ENCODE peak calls at places on chromosomes 7 and 10, in four cellular contexts. Q is AG04450, J is dorsolateral prefrontal cortex, W is gastrocnemius medialis. E is an unnamed sample.

GRCh38 chr10:89217057-89217990 is 10.2 kb upstream of the CH25H start:
- DNase-seq in Q (peak), J (no peak), W (peak), E (no peak)

GRCh38 chr10:84201244-84201606 is 6.9 kb downstream of the CDHR1 start:
- DNase-seq in Q (no peak), J (no peak), W (no peak), E (no peak)

GRCh38 chr7:94182066-94182465 is 177.9 kb upstream of the BET1 start:
- DNase-seq in Q (peak), J (no peak), W (no peak), E (no peak)

GRCh38 chr7:64888561-64888900 is 14.5 kb upstream of the ZNF273 start:
- DNase-seq in Q (no peak), J (no peak), W (no peak), E (no peak)

GRCh38 chr7:91357929-91358328 is 93.7 kb downstream of the FZD1 start:
- DNase-seq in Q (no peak), J (no peak), W (no peak), E (no peak)

GRCh38 chr10:31808258-31809218 is 120.1 kb downstream of the ARHGAP12 start:
- DNase-seq in Q (peak), J (no peak), W (peak), E (no peak)

GRCh38 chr10:58651040-58651439 is 138.4 kb downstream of the BICC1 start:
- DNase-seq in Q (no peak), J (no peak), W (no peak), E (no peak)

GRCh38 chr7:28550580-28551205 is 138.4 kb downstream of the CREB5 start:
- DNase-seq in Q (no peak), J (no peak), W (no peak), E (no peak)

GRCh38 chr7:128304212-128304611 is 39.5 kb downstream of the RBM28 start:
- DNase-seq in Q (no peak), J (no peak), W (no peak), E (no peak)

GRCh38 chr7:90736316-90736715 is 140.2 kb downstream of the CDK14 start:
- DNase-seq in Q (no peak), J (no peak), W (no peak), E (no peak)

GRCh38 chr7:118583651-118584050 is 359.1 kb downstream of the ANKRD7 start:
- DNase-seq in Q (no peak), J (no peak), W (no peak), E (no peak)

GRCh38 chr10:97015199-97015693 is 170.5 kb downstream of the SLIT1 start:
- DNase-seq in Q (no peak), J (no peak), W (no peak), E (no peak)

GRCh38 chr7:30863694-30864011 is 48.0 kb upstream of the AQP1 start:
- DNase-seq in Q (peak), J (no peak), W (no peak), E (no peak)

GRCh38 chr10:26503911-26504310 is 65.8 kb downstream of the APBB1IP start:
- DNase-seq in Q (no peak), J (no peak), W (no peak), E (no peak)

GRCh38 chr10:26044123-26044749 is 110.2 kb downstream of the MYO3A start:
- DNase-seq in Q (no peak), J (no peak), W (no peak), E (no peak)

GRCh38 chr7:33463131-33463530 is 333.8 kb downstream of the BBS9 start:
- DNase-seq in Q (no peak), J (no peak), W (no peak), E (no peak)

GRCh38 chr7:19069842-19070241 is 47.6 kb downstream of the TWIST1 start:
- DNase-seq in Q (no peak), J (no peak), W (no peak), E (no peak)

GRCh38 chr7:142581341-142581740 is 167.9 kb upstream of the PRSS1 start:
- DNase-seq in Q (no peak), J (no peak), W (no peak), E (no peak)

GRCh38 chr10:126013489-126014281 is 117.3 kb downstream of the FANK1 start:
- DNase-seq in Q (peak), J (no peak), W (no peak), E (no peak)

GRCh38 chr7:44622342-44623151 is 16.1 kb downstream of the OGDH start:
- DNase-seq in Q (no peak), J (no peak), W (no peak), E (no peak)

GRCh38 chr10:35792301-35792700 is 150.2 kb upstream of the FZD8 start:
- DNase-seq in Q (no peak), J (no peak), W (no peak), E (no peak)

GRCh38 chr10:126454045-126454751 is 65.9 kb upstream of the ADAM12 start:
- DNase-seq in Q (no peak), J (no peak), W (no peak), E (no peak)

GRCh38 chr10:112287844-112288243 is 4.6 kb downstream of the TECTB start:
- DNase-seq in Q (no peak), J (no peak), W (no peak), E (no peak)

GRCh38 chr10:12062754-12063482 is 5.8 kb upstream of the DHTKD1 start:
- DNase-seq in Q (no peak), J (no peak), W (no peak), E (no peak)

GRCh38 chr7:27150568-27151340 is 1.6 kb downstream of the HOXA3 start:
- DNase-seq in Q (no peak), J (peak), W (peak), E (no peak)

GRCh38 chr7:83921798-83922607 is 272.6 kb downstream of the SEMA3A start:
- DNase-seq in Q (no peak), J (no peak), W (no peak), E (no peak)

GRCh38 chr10:23095966-23096813 is 811 bp downstream of the MSRB2 start:
- DNase-seq in Q (no peak), J (no peak), W (peak), E (peak)

GRCh38 chr7:68730194-68730593 is 868.1 kb upstream of the AUTS2 start:
- DNase-seq in Q (no peak), J (no peak), W (no peak), E (no peak)

GRCh38 chr10:118911361-118911760 is 118.2 kb upstream of the NANOS1 start:
- DNase-seq in Q (no peak), J (no peak), W (no peak), E (no peak)

GRCh38 chr10:70940834-70941568 is 52.6 kb upstream of the PCBD1 start:
- DNase-seq in Q (no peak), J (no peak), W (peak), E (no peak)

GRCh38 chr7:30365626-30366025 is 81.2 kb downstream of the ZNRF2 start:
- DNase-seq in Q (no peak), J (no peak), W (no peak), E (no peak)

GRCh38 chr10:117266812-117267211 is 25.9 kb downstream of the SLC18A2 start:
- DNase-seq in Q (no peak), J (no peak), W (no peak), E (no peak)

GRCh38 chr7:64881461-64882287 is 21.4 kb upstream of the ZNF273 start:
- DNase-seq in Q (no peak), J (no peak), W (no peak), E (no peak)

DNA sequence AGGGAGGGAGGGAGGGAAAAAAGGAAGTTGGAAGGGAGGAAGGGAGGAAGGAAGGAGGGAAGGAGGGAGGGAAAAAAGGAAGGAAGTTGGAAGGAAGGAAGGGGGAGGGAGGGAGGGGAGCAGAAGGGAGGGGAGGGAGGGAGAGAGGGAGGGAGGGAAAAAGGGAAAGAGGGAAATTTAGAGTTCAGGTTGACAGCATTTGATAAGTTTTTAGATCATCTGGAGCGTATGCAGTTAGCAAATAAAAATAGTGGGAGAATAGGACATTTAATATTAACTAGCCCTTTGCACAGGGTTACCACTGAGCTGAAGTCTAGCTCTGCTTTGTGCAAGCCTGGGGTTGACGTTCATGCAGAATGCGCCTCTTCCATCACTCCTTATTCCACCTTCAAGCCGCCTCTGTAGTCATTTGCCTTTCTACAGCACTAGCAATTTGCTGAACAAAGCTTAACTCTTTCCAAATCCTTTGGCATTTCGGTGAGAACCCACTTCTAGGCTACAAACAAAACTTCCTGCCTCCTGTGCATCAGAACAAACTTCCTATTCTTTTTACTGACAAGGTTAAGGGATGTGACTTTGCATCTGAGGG is 8.6 kb downstream of the STRA8 start:
- DNase-seq in Q (no peak), J (no peak), W (no peak), E (no peak)
- H3K4me3 ChIP-seq in Q (no peak), J (no peak), W (no peak), E (no peak)

DNA sequence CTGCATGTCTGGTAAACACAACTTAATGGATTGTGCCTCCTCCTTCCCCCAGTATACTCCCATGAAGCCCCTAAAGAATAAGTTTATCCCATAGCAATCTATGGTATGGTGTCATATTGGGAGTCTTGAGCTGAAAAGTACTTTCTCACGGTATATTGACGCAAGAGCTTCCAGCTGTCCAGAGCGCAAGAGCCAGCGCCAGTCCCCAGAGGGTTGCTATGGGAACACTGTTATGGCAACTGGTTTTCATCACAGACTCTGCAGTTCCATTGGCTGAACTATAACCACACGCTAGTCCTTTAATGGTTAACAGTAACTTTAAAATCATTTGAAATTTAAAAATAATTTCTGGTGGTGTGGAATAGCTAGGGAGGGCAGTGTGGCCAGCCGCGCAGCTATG is 46.9 kb downstream of the PRPF18 start:
- DNase-seq in Q (no peak), J (peak), W (peak), E (no peak)
- H3K27ac ChIP-seq in Q (no peak), J (peak), W (peak), E (peak)

GRCh38 chr10:37976880-37977203 is 395 bp upstream of the ZNF25 start:
- DNase-seq in Q (no peak), J (no peak), W (no peak), E (no peak)
- H3K4me3 ChIP-seq in Q (peak), J (peak), W (peak), E (peak)

GRCh38 chr7:2566890-2567662 is 8.3 kb downstream of the IQCE start:
- DNase-seq in Q (peak), J (peak), W (no peak), E (no peak)
- H3K27ac ChIP-seq in Q (peak), J (no peak), W (no peak), E (no peak)